ENCODE peak calls at places on chromosomes 13 and 19, in eight cellular contexts. One of them, this sample, is unnamed.

GRCh38 chr13:113166266-113166665 is 7.8 kb downstream of the PROZ start:
- DNase-seq in A549: no peak
- DNase-seq in stomach: no peak
- DNase-seq in tibial nerve: no peak
- DNase-seq in lower leg skin: no peak
- DNase-seq in uterus: no peak
- DNase-seq in testis: no peak
- DNase-seq in body of pancreas: no peak
- DNase-seq in this sample: no peak

GRCh38 chr13:78816154-78816553 is 157.2 kb upstream of the OBI1 start:
- DNase-seq in A549: no peak
- DNase-seq in stomach: no peak
- DNase-seq in tibial nerve: no peak
- DNase-seq in lower leg skin: no peak
- DNase-seq in uterus: no peak
- DNase-seq in testis: no peak
- DNase-seq in body of pancreas: no peak
- DNase-seq in this sample: no peak

GRCh38 chr19:30780032-30780431 is 407.8 kb downstream of the ZNF536 start:
- DNase-seq in A549: no peak
- DNase-seq in stomach: no peak
- DNase-seq in tibial nerve: no peak
- DNase-seq in lower leg skin: peak
- DNase-seq in uterus: no peak
- DNase-seq in testis: no peak
- DNase-seq in body of pancreas: no peak
- DNase-seq in this sample: no peak

GRCh38 chr13:113393226-113393571 is 29.3 kb upstream of the GRTP1 start:
- DNase-seq in A549: no peak
- DNase-seq in stomach: no peak
- DNase-seq in tibial nerve: no peak
- DNase-seq in lower leg skin: no peak
- DNase-seq in uterus: no peak
- DNase-seq in testis: no peak
- DNase-seq in body of pancreas: no peak
- DNase-seq in this sample: peak

GRCh38 chr13:30376426-30377311 is 45.6 kb upstream of the UBE2L5 start:
- DNase-seq in A549: no peak
- DNase-seq in stomach: peak
- DNase-seq in tibial nerve: no peak
- DNase-seq in lower leg skin: no peak
- DNase-seq in uterus: no peak
- DNase-seq in testis: no peak
- DNase-seq in body of pancreas: no peak
- DNase-seq in this sample: peak

GRCh38 chr19:6272913-6273600 is 6.7 kb downstream of the MLLT1 start:
- DNase-seq in A549: no peak
- DNase-seq in stomach: no peak
- DNase-seq in tibial nerve: no peak
- DNase-seq in lower leg skin: no peak
- DNase-seq in uterus: no peak
- DNase-seq in testis: no peak
- DNase-seq in body of pancreas: no peak
- DNase-seq in this sample: no peak

GRCh38 chr19:56162258-56162657 is 13.6 kb upstream of the GALP start:
- DNase-seq in A549: no peak
- DNase-seq in stomach: no peak
- DNase-seq in tibial nerve: no peak
- DNase-seq in lower leg skin: no peak
- DNase-seq in uterus: no peak
- DNase-seq in testis: no peak
- DNase-seq in body of pancreas: no peak
- DNase-seq in this sample: peak

GRCh38 chr13:23567792-23568480 is 2.3 kb upstream of the TNFRSF19 start:
- DNase-seq in A549: no peak
- DNase-seq in stomach: no peak
- DNase-seq in tibial nerve: no peak
- DNase-seq in lower leg skin: no peak
- DNase-seq in uterus: no peak
- DNase-seq in testis: no peak
- DNase-seq in body of pancreas: no peak
- DNase-seq in this sample: no peak

GRCh38 chr13:36450534-36450933 is 18.2 kb downstream of the CCNA1 start:
- DNase-seq in A549: no peak
- DNase-seq in stomach: no peak
- DNase-seq in tibial nerve: no peak
- DNase-seq in lower leg skin: no peak
- DNase-seq in uterus: no peak
- DNase-seq in testis: no peak
- DNase-seq in body of pancreas: no peak
- DNase-seq in this sample: peak

GRCh38 chr13:111202745-111203144 is 87.6 kb downstream of the ARHGEF7 start:
- DNase-seq in A549: peak
- DNase-seq in stomach: no peak
- DNase-seq in tibial nerve: no peak
- DNase-seq in lower leg skin: no peak
- DNase-seq in uterus: peak
- DNase-seq in testis: peak
- DNase-seq in body of pancreas: no peak
- DNase-seq in this sample: peak

DNA sequence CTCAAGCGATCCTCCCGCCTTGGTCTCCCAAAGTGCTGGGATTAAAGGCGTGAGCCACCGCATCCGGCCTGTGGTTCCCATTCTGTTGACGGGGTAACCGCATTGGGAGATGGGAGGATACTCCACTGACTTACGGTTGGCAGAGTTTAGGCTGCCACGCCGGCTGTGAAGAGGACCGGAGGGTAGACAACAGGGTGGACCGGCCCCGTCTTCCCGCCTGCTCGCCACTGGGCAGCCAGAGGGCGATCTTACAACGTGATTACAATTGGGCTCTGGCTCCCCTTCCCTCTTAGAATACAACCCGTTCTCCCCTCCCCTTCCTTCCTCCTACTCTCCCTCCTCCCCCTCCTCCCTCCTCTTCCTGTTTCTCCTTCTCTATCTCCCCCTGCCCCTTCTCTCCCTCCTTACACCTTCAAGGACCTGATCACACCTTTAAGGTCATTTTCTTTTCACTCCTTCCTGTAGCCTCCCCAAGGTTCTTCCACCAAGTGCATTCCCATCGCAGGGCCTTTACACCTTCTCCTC is 957 bp upstream of the CCDC194 start:
- DNase-seq in A549: peak
- DNase-seq in stomach: peak
- DNase-seq in tibial nerve: peak
- DNase-seq in lower leg skin: no peak
- DNase-seq in uterus: no peak
- DNase-seq in testis: peak
- DNase-seq in body of pancreas: no peak
- DNase-seq in this sample: peak
- TF ChIP-seq POLR2A in A549: no peak
- TF ChIP-seq POLR2A in stomach: no peak
- TF ChIP-seq POLR2A in tibial nerve: no peak
- TF ChIP-seq POLR2A in lower leg skin: no peak
- TF ChIP-seq POLR2A in uterus: no peak
- TF ChIP-seq POLR2A in testis: no peak
- TF ChIP-seq POLR2A in body of pancreas: no peak
- TF ChIP-seq POLR2A in this sample: no peak

DNA sequence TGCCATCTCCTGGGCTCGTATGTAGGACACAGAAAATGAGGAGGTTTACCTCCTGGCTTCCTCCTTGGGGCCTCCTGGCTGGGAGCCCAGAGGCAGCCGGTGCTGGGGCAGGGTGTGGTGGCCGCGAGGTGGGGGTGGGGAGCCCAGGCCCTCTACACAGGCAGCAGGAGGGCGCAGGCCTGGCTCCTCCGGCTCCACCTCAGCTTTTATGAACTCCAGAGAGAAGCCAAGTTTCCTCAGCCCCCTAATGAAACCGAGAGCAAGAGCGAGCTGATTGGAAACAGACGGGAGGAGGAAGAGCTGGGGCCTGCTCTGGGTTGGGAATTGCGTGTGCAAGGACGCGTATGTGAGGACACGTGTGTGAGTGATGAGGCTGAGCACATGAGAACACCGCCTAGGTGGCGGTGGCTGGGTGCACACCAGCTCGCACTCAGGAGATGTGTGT is 23.1 kb downstream of the LYL1 start:
- DNase-seq in A549: no peak
- DNase-seq in stomach: peak
- DNase-seq in tibial nerve: no peak
- DNase-seq in lower leg skin: no peak
- DNase-seq in uterus: peak
- DNase-seq in testis: no peak
- DNase-seq in body of pancreas: no peak
- DNase-seq in this sample: no peak
- TF ChIP-seq POLR2A in A549: no peak
- TF ChIP-seq POLR2A in stomach: no peak
- TF ChIP-seq POLR2A in tibial nerve: no peak
- TF ChIP-seq POLR2A in lower leg skin: no peak
- TF ChIP-seq POLR2A in uterus: peak
- TF ChIP-seq POLR2A in testis: no peak
- TF ChIP-seq POLR2A in body of pancreas: no peak
- TF ChIP-seq POLR2A in this sample: no peak

GRCh38 chr19:32342695-32343094 is 2.7 kb upstream of the ZNF507 start:
- DNase-seq in A549: no peak
- DNase-seq in stomach: no peak
- DNase-seq in tibial nerve: no peak
- DNase-seq in lower leg skin: no peak
- DNase-seq in uterus: no peak
- DNase-seq in testis: no peak
- DNase-seq in body of pancreas: no peak
- DNase-seq in this sample: no peak

GRCh38 chr19:32343550-32344262 is 1.7 kb upstream of the ZNF507 start:
- DNase-seq in A549: peak
- DNase-seq in stomach: no peak
- DNase-seq in tibial nerve: no peak
- DNase-seq in lower leg skin: no peak
- DNase-seq in uterus: no peak
- DNase-seq in testis: no peak
- DNase-seq in body of pancreas: no peak
- DNase-seq in this sample: no peak

GRCh38 chr19:32349724-32350475 is 4.5 kb downstream of the ZNF507 start:
- DNase-seq in A549: no peak
- DNase-seq in stomach: no peak
- DNase-seq in tibial nerve: no peak
- DNase-seq in lower leg skin: no peak
- DNase-seq in uterus: no peak
- DNase-seq in testis: no peak
- DNase-seq in body of pancreas: no peak
- DNase-seq in this sample: no peak

GRCh38 chr19:32346901-32347300 is 1.5 kb downstream of the ZNF507 start:
- DNase-seq in A549: no peak
- DNase-seq in stomach: no peak
- DNase-seq in tibial nerve: no peak
- DNase-seq in lower leg skin: no peak
- DNase-seq in uterus: no peak
- DNase-seq in testis: no peak
- DNase-seq in body of pancreas: no peak
- DNase-seq in this sample: no peak

DNA sequence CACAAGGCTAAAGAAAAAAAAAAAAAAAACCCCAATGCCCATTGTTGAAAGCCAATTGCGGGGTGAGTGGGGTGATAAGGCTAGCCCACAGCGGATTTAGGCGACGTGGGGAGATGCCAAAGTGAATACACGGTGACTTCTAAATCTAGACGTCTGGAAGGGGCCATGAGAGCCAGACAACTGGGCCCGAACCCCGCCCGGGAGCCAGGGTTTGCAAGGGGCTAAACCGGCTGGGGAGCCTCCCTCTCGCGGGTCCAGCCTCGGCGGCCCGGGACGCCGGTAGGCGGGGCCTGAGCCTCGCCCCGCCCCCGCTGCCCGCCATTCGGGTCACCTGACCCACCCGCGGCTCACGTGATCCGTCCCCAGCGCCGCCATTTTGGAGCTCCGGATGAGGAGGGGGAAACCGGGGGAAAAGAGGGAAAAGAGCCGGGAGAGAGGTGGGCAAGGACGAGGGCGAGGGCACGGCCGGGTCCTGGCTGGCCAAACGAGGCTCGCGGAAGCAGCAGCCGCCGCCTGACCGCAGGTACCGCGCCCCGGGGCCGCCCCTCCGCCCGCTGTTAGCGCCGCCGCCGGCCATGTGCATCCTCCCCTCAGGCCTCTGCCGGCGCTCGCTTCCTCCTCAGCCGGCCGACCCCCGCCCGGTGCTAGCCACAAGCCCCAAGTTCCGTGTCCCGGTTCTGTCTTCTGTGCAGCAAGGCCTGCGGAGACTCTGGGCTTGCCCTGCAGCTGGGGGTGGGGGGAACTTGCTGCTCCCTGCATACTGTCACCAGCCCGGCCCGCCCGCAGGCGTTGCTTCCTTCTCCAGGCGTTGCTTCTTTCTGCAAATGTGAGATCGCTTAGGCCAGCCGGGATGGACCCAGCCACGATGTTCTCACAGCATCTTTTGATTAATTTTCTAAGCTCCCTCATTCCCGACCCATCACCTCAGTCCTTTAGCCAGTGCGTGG is at the start of gene ZNF507:
- DNase-seq in A549: peak
- DNase-seq in stomach: peak
- DNase-seq in tibial nerve: peak
- DNase-seq in lower leg skin: peak
- DNase-seq in uterus: peak
- DNase-seq in testis: peak
- DNase-seq in body of pancreas: peak
- DNase-seq in this sample: peak
- TF ChIP-seq POLR2A in A549: peak
- TF ChIP-seq POLR2A in stomach: no peak
- TF ChIP-seq POLR2A in tibial nerve: no peak
- TF ChIP-seq POLR2A in lower leg skin: no peak
- TF ChIP-seq POLR2A in uterus: peak
- TF ChIP-seq POLR2A in testis: no peak
- TF ChIP-seq POLR2A in body of pancreas: no peak
- TF ChIP-seq POLR2A in this sample: peak

DNA sequence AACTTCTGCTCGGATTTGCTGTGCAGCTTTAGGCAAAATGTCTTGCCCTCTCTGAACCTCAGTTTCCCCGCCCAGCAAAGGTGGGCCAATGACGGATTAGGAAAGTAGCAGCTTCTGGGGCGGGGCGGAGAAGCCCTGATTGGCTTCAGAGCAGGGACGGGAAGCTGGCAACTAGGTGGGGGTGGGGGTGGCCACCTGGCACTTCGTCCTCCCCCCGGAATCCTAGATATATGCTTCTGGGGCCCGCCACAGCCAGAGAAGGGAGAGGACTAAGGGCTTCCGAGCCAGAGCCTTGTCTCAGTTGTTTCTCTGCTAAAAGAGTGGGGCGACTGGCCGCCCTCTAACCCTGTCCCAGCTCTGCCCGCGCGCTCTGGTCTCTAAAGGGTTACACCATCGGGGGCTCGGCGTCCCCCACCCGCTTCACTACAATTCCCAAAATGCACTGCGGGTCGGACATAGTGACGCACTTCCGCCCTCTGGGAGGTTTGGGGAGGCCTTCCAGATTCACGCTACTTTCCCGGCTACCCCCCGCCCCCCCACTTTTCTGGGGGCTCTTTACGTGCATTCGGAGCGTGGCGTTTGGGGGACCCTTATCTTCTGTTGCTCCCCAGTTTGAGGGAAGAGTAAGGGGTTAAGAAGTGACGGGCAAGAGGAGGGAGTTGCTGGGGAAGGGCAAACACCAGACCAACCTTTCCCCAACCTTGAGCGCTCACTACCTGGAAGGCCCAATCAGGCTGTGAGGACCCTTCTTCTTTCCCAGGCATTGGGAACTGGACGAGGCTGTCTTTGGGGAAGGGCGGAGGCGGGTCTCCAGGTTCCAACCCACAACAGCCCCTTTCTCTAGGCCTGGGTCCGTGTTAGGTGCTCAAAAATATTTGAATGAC is 728 bp upstream of the IRF2BP1 start:
- DNase-seq in A549: peak
- DNase-seq in stomach: peak
- DNase-seq in tibial nerve: peak
- DNase-seq in lower leg skin: peak
- DNase-seq in uterus: peak
- DNase-seq in testis: peak
- DNase-seq in body of pancreas: peak
- DNase-seq in this sample: peak
- TF ChIP-seq POLR2A in A549: peak
- TF ChIP-seq POLR2A in stomach: no peak
- TF ChIP-seq POLR2A in tibial nerve: no peak
- TF ChIP-seq POLR2A in lower leg skin: no peak
- TF ChIP-seq POLR2A in uterus: peak
- TF ChIP-seq POLR2A in testis: no peak
- TF ChIP-seq POLR2A in body of pancreas: peak
- TF ChIP-seq POLR2A in this sample: peak

This sample was measured in NB4.